ENCODE peak calls at places on chromosome 16, in six cellular contexts. O is brain microvascular endothelial cell, Q is esophagus squamous epithelium, D is sigmoid colon, Z is breast epithelium, A is astrocyte of the spinal cord. N is an unnamed sample.
A peak's percentile ranks its signal among the peaks of the same experiment; 100 is the strongest.

GRCh38 chr16:62213763-62214162 is 177.5 kb upstream of the CDH8 start:
- DNase-seq in Q (no peak), A (no peak), O (no peak), D (no peak), Z (no peak), N (no peak)

GRCh38 chr16:16004314-16004749 is 54.9 kb downstream of the ABCC1 start:
- DNase-seq in Z (no peak), D (no peak), A (peak; percentile 88), Q (no peak), O (peak; percentile 75), N (peak; percentile 87)

GRCh38 chr16:27112093-27112811 is 45.5 kb downstream of the C16orf82 start:
- DNase-seq in A (no peak), Q (no peak), D (no peak), Z (peak; percentile 38), O (no peak), N (no peak)

GRCh38 chr16:87963400-87963799 is 12.2 kb downstream of the BANP start:
- DNase-seq in O (peak; percentile 89), A (peak; percentile 87), D (no peak), Q (no peak), Z (no peak), N (peak; percentile 79)

GRCh38 chr16:69089091-69089912 is 16.2 kb upstream of the HAS3 start:
- DNase-seq in Z (no peak), D (no peak), Q (no peak), A (no peak), O (peak; percentile 10), N (no peak)

GRCh38 chr16:12300946-12301500 is 324.5 kb downstream of the SNX29 start:
- DNase-seq in O (no peak), Z (no peak), Q (no peak), A (no peak), D (no peak), N (no peak)

GRCh38 chr16:87710887-87711286 is 54.9 kb downstream of the KLHDC4 start:
- DNase-seq in Z (no peak), O (no peak), D (no peak), A (no peak), Q (no peak), N (no peak)

GRCh38 chr16:87681990-87682570 is 79.8 kb downstream of the JPH3 start:
- DNase-seq in A (peak; percentile 54), O (peak; percentile 63), Q (no peak), D (no peak), Z (no peak), N (peak; percentile 64)

GRCh38 chr16:68072038-68072695 is 13.0 kb upstream of the NFATC3 start:
- DNase-seq in A (peak; percentile 51), Z (no peak), Q (no peak), D (peak; percentile 81), O (peak; percentile 55), N (peak; percentile 89)

GRCh38 chr16:30185683-30186421 is 2.5 kb downstream of the CORO1A start:
- DNase-seq in Q (no peak), D (peak; percentile 74), O (no peak), Z (no peak), A (no peak), N (no peak)

GRCh38 chr16:63618896-63619295 is 1503.0 kb downstream of the CDH11 start:
- DNase-seq in D (no peak), O (no peak), Q (no peak), A (no peak), Z (no peak), N (no peak)

GRCh38 chr16:46629331-46629843 is 8.2 kb upstream of the SHCBP1 start:
- DNase-seq in Q (no peak), O (peak; percentile 41), D (no peak), Z (no peak), A (peak; percentile 57), N (peak; percentile 72)

GRCh38 chr16:87484487-87485331 is 8.1 kb downstream of the ZCCHC14 start:
- DNase-seq in O (no peak), D (no peak), Z (no peak), A (no peak), Q (no peak), N (no peak)

GRCh38 chr16:16076400-16076901 is 127.0 kb downstream of the ABCC1 start:
- DNase-seq in Z (no peak), D (no peak), O (no peak), Q (no peak), A (no peak), N (no peak)

GRCh38 chr16:88700636-88701482 is 5.3 kb downstream of the RNF166 start:
- DNase-seq in D (peak; percentile 92), O (peak; percentile 94), Z (peak; percentile 60), A (peak; percentile 91), Q (peak; percentile 90), N (peak; percentile 94)

GRCh38 chr16:31010539-31010938 is at the start of gene STX1B:
- DNase-seq in Q (no peak), D (no peak), A (peak; percentile 38), Z (no peak), O (no peak), N (no peak)

GRCh38 chr16:81500833-81501521 is 56.4 kb downstream of the CMIP start:
- DNase-seq in Z (no peak), O (peak; percentile 59), A (peak; percentile 87), Q (no peak), D (no peak), N (peak; percentile 97)

GRCh38 chr16:77912617-77913016 is 109.7 kb upstream of the CLEC3A start:
- DNase-seq in Z (no peak), O (no peak), A (no peak), D (no peak), Q (no peak), N (no peak)

GRCh38 chr16:74677868-74678267 is 11.2 kb upstream of the RFWD3 start:
- DNase-seq in D (no peak), Z (no peak), Q (no peak), O (no peak), A (no peak), N (no peak)

GRCh38 chr16:86928517-86929148 is 350.3 kb downstream of the FOXL1 start:
- DNase-seq in Q (no peak), D (no peak), Z (no peak), O (peak; percentile 22), A (no peak), N (peak; percentile 29)

GRCh38 chr16:6956511-6956910 is 376.1 kb upstream of the RBFOX1 start:
- DNase-seq in O (no peak), Q (no peak), A (no peak), D (no peak), Z (no peak), N (no peak)

GRCh38 chr16:26526633-26527032 is 540.1 kb upstream of the C16orf82 start:
- DNase-seq in O (no peak), D (no peak), Z (no peak), A (no peak), Q (no peak), N (no peak)

DNA sequence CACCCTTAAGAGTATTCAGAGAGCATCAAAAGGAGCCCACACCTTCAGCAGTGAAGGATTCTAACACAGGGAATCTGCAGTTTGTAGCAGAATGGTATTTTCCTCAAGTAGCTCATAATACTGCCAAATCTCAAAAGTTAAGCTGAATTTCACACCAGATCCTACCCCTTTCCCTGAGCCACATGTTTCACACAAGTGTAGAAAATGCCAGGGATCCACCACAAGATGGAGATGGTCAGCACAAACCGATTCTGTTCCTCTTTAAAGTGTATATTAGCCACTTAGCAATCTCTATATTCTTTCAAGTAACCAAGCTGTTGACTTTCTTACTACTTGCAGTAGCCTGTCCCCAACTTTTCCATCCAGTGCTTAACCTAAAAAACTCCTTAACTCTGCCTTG is 13.2 kb downstream of the GINS2 start:
- DNase-seq in Z (no peak), A (peak; percentile 44), O (peak; percentile 45), D (no peak), Q (no peak), N (peak; percentile 40)
- TF ChIP-seq CTCF in Z (peak; percentile 29), A (peak; percentile 65), O (peak; percentile 66), D (no peak), Q (peak; percentile 50), N (peak; percentile 55)

GRCh38 chr16:89925596-89926079 is 2.5 kb downstream of the TUBB3 start:
- DNase-seq in Q (no peak), A (no peak), Z (no peak), O (no peak), D (no peak), N (no peak)
- H3K4me3 ChIP-seq in Q (peak overlapping the region; percentile 50), A (peak overlapping the region; percentile 94), Z (peak overlapping the region; percentile 63), O (peak overlapping the region; percentile 76), D (peak overlapping the region; percentile 50), N (peak overlapping the region; percentile 67)

GRCh38 chr16:590875-591200 is 972 bp downstream of the RAB40C start:
- DNase-seq in A (no peak), Z (no peak), D (peak; percentile 65), Q (no peak), O (no peak), N (no peak)

GRCh38 chr16:590165-590874 is 454 bp downstream of the RAB40C start:
- DNase-seq in A (peak; percentile 41), D (peak; percentile 78), Z (no peak), Q (no peak), O (no peak), N (peak; percentile 69)

GRCh38 chr16:588639-588888 is 1.3 kb upstream of the RAB40C start:
- DNase-seq in A (peak; percentile 65), D (no peak), Q (no peak), Z (no peak), O (peak; percentile 62), N (peak; percentile 79)

GRCh38 chr16:588889-589657 is 793 bp upstream of the RAB40C start:
- DNase-seq in O (peak; percentile 92), Q (peak; percentile 91), Z (peak; percentile 98), D (peak; percentile 98), A (peak; percentile 97), N (peak; percentile 97)

DNA sequence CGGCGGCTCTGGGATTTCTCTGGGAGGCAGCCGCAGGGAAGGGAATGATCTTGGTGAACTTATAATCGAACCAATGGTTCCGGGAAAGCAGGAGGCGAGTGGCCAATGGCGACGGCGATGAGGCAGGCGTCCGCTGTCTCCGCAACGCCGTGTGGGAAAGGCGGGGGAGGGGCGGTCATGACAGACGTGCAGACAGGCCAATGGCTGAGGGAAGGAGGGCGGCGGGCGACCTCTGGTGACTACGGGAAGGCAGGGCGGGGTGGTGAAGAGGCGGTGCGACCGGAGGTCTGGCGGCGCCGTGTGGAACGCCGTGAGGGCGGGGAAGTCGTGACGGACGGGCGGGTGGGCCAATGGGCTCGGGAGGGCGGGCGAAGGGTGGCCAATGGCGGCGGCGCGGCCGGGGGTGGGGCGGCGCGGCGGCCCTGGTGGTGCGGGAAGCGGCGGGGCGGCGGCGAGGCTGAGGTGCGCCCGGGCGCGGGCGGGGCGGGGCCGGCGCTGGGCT is at the start of gene RAB40C:
- DNase-seq in Q (peak; percentile 95), D (peak; percentile 100), Z (peak; percentile 100), A (peak; percentile 99), O (peak; percentile 96), N (peak; percentile 99)
- TF ChIP-seq CTCF in Q (no peak), D (no peak), Z (no peak), A (no peak), O (peak; percentile 23), N (no peak)

DNA sequence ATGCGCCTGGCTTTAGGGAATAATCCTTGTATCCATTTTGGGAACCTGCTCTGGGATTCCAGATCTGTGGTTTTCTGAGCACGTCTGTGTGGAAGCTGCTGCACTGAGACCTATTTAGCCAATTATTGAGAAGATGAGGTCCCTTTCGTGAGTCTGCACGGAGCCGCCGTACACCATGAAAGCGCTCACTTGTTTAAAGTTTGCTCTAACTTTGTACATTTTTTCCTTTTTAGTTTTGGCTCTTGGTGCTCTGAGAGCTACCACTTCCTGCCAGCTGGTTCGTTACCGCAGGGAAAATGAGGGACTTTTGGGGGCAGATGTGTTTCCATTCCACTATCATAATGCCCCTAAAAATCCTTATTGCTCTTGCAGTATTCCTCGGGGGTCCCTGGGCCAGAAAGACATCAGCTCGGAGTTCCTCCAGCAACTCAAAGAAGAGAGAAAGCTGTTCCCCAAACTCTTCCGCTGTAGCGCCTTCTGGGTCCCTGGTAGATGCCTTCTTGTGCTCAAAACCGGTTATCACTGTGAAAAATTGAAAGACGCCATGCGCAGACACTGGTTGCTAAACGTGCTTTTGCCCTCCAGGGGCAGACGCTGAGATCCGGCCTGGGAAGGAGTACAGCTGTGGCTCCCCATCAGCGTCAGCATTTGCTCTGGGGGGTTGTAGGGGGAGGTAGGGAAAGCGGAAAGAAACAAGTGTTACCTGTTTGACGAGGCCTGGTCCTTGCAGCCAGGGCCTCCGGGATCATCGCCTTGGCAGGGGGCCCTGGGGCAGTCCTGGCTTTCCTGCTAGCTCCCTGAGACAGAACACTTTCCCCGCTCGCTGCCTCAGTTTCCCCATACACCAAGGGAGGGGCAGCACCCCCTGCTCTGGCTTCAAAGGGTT is 238.1 kb downstream of the MRTFB start:
- DNase-seq in Q (no peak), Z (peak; percentile 76), D (no peak), O (no peak), A (no peak), N (peak; percentile 23)
- H3K4me3 ChIP-seq in Q (peak overlapping the region; percentile 8), Z (peak overlapping the region; percentile 29), D (peak overlapping the region; percentile 5), O (no peak overlapping the region), A (no peak overlapping the region), N (no peak overlapping the region)